ENCODE peak calls at places on chromosomes 11 and 22, in four cellular contexts. One of them, this sample, is unnamed.

GRCh38 chr22:35397095-35397904 is 2.6 kb upstream of the MCM5 start:
- DNase-seq in astrocyte of the spinal cord: peak
- DNase-seq in gastrocnemius medialis: no peak
- DNase-seq in astrocyte of the cerebellum: peak
- DNase-seq in this sample: no peak

GRCh38 chr11:43393765-43394355 is 35.1 kb downstream of the TTC17 start:
- DNase-seq in gastrocnemius medialis: no peak
- DNase-seq in astrocyte of the cerebellum: no peak
- DNase-seq in astrocyte of the spinal cord: no peak
- DNase-seq in this sample: peak

GRCh38 chr22:39214383-39215069 is 30.3 kb downstream of the PDGFB start:
- DNase-seq in astrocyte of the spinal cord: peak
- DNase-seq in gastrocnemius medialis: no peak
- DNase-seq in astrocyte of the cerebellum: no peak
- DNase-seq in this sample: no peak

GRCh38 chr11:72523991-72524390 is 89.7 kb upstream of the CLPB start:
- DNase-seq in astrocyte of the spinal cord: no peak
- DNase-seq in astrocyte of the cerebellum: no peak
- DNase-seq in gastrocnemius medialis: no peak
- DNase-seq in this sample: no peak

GRCh38 chr11:1573847-1574255 is 1.8 kb upstream of the DUSP8 start:
- DNase-seq in gastrocnemius medialis: peak
- DNase-seq in astrocyte of the cerebellum: no peak
- DNase-seq in astrocyte of the spinal cord: no peak
- DNase-seq in this sample: no peak

GRCh38 chr11:2751523-2752203 is 51.9 kb upstream of the KCNQ1OT1 start:
- DNase-seq in astrocyte of the cerebellum: no peak
- DNase-seq in astrocyte of the spinal cord: no peak
- DNase-seq in gastrocnemius medialis: peak
- DNase-seq in this sample: no peak

GRCh38 chr11:119481667-119482400 is 58.9 kb upstream of the THY1 start:
- DNase-seq in gastrocnemius medialis: no peak
- DNase-seq in astrocyte of the cerebellum: no peak
- DNase-seq in astrocyte of the spinal cord: no peak
- DNase-seq in this sample: no peak

GRCh38 chr11:76236092-76237026 is 30.1 kb upstream of the WNT11 start:
- DNase-seq in astrocyte of the cerebellum: peak
- DNase-seq in astrocyte of the spinal cord: no peak
- DNase-seq in gastrocnemius medialis: no peak
- DNase-seq in this sample: peak

GRCh38 chr22:40385041-40385782 is 14.8 kb downstream of the SGSM3 start:
- DNase-seq in astrocyte of the cerebellum: no peak
- DNase-seq in gastrocnemius medialis: no peak
- DNase-seq in astrocyte of the spinal cord: no peak
- DNase-seq in this sample: no peak

GRCh38 chr22:29587938-29588699 is 7.2 kb upstream of the NIPSNAP1 start:
- DNase-seq in astrocyte of the spinal cord: peak
- DNase-seq in gastrocnemius medialis: no peak
- DNase-seq in astrocyte of the cerebellum: peak
- DNase-seq in this sample: peak

GRCh38 chr11:12642040-12642439 is 32.2 kb upstream of the TEAD1 start:
- DNase-seq in gastrocnemius medialis: no peak
- DNase-seq in astrocyte of the spinal cord: peak
- DNase-seq in astrocyte of the cerebellum: no peak
- DNase-seq in this sample: peak

GRCh38 chr11:113906038-113906437 is 1.4 kb downstream of the HTR3B start:
- DNase-seq in gastrocnemius medialis: no peak
- DNase-seq in astrocyte of the cerebellum: no peak
- DNase-seq in astrocyte of the spinal cord: peak
- DNase-seq in this sample: peak

GRCh38 chr22:25563757-25564319 is 637 bp upstream of the GRK3 start:
- DNase-seq in astrocyte of the cerebellum: no peak
- DNase-seq in gastrocnemius medialis: peak
- DNase-seq in astrocyte of the spinal cord: no peak
- DNase-seq in this sample: no peak

GRCh38 chr11:5690736-5691135 is 1.1 kb downstream of the TRIM22 start:
- DNase-seq in gastrocnemius medialis: no peak
- DNase-seq in astrocyte of the spinal cord: peak
- DNase-seq in astrocyte of the cerebellum: no peak
- DNase-seq in this sample: peak

GRCh38 chr11:73596547-73596946 is 1.4 kb downstream of the FAM168A start:
- DNase-seq in astrocyte of the spinal cord: no peak
- DNase-seq in astrocyte of the cerebellum: no peak
- DNase-seq in gastrocnemius medialis: no peak
- DNase-seq in this sample: no peak
- H3K4me3 ChIP-seq in astrocyte of the spinal cord: peak
- H3K4me3 ChIP-seq in astrocyte of the cerebellum: peak
- H3K4me3 ChIP-seq in gastrocnemius medialis: peak
- H3K4me3 ChIP-seq in this sample: peak

GRCh38 chr11:57477507-57478189 is 17.3 kb downstream of the RTN4RL2 start:
- DNase-seq in astrocyte of the spinal cord: no peak
- DNase-seq in gastrocnemius medialis: no peak
- DNase-seq in astrocyte of the cerebellum: no peak
- DNase-seq in this sample: no peak

GRCh38 chr11:57475191-57475590 is 14.9 kb downstream of the RTN4RL2 start:
- DNase-seq in gastrocnemius medialis: no peak
- DNase-seq in astrocyte of the spinal cord: no peak
- DNase-seq in astrocyte of the cerebellum: no peak
- DNase-seq in this sample: no peak

GRCh38 chr11:57475671-57476222 is 15.4 kb downstream of the RTN4RL2 start:
- DNase-seq in astrocyte of the cerebellum: no peak
- DNase-seq in astrocyte of the spinal cord: no peak
- DNase-seq in gastrocnemius medialis: no peak
- DNase-seq in this sample: no peak

GRCh38 chr11:57476223-57476882 is 16.0 kb downstream of the RTN4RL2 start:
- DNase-seq in astrocyte of the cerebellum: no peak
- DNase-seq in gastrocnemius medialis: peak
- DNase-seq in astrocyte of the spinal cord: no peak
- DNase-seq in this sample: no peak

DNA sequence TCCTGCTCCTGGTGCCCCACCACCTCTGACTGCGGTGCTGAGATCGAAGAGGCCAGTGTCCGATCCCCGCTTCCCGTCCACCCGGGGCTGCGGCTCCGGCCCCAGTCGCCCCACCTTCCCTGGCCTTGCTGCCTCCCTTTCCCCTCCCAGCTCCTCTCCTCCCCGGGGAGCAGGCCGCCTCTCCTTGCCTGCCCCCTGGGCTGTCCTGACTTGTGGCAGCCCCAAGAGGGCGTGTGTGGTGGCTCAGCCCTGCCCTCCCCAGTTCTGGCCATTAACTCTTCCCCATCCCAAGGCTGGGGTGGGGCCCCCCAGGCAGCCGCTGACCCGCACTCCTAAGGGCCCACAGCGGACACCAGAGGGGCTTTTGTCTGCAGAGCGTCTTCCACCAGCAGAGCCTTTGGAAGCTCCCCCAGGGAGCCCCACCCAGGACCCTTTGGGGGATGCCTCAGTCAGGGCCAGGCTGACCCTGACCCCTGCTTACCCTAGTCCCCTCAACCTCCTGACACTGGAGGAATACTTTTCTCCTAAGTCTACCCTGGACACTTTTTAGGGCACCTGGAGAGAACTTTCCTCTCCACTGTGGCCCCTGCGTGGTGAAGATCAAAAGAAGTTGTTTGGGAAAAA is 16.7 kb downstream of the RTN4RL2 start:
- DNase-seq in astrocyte of the spinal cord: no peak
- DNase-seq in gastrocnemius medialis: peak
- DNase-seq in astrocyte of the cerebellum: no peak
- DNase-seq in this sample: no peak
- TF ChIP-seq CTCF in astrocyte of the spinal cord: peak
- TF ChIP-seq CTCF in gastrocnemius medialis: peak
- TF ChIP-seq CTCF in astrocyte of the cerebellum: peak
- TF ChIP-seq CTCF in this sample: peak

DNA sequence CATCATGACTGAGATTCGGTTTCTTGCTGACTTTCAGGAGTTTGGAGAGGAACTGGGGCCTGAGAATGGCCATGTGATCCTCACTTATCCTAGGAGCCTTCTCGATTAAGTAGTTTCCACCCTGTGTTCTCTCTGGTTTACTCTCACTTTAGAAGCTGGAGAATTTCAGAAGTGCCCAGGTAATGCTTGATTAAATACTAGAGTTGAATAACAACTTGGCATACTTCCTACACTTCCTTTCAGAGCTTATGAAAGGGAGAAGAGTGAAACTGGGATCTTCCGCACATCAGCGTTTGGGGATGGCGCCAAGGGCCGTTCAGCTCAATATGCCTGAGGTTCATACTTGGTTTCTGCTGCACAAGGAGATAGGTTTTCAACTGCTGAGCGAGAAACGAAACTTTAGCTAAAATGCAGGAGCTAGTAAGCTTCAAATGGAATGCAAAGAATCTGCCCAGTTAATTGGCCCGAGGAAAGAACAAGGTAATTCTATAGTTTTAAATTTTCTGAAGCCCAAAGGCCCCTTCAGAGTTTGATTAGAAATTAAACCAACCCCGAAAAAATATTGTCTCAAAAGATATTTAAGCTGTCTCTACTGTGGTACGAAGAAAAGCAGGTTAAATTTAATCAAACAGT is 823 bp upstream of the MUC15 start:
- DNase-seq in gastrocnemius medialis: no peak
- DNase-seq in astrocyte of the spinal cord: no peak
- DNase-seq in astrocyte of the cerebellum: no peak
- DNase-seq in this sample: no peak
- H3K4me3 ChIP-seq in gastrocnemius medialis: no peak
- H3K4me3 ChIP-seq in astrocyte of the spinal cord: no peak
- H3K4me3 ChIP-seq in astrocyte of the cerebellum: no peak
- H3K4me3 ChIP-seq in this sample: no peak

GRCh38 chr11:65851083-65851579 is 6.8 kb downstream of the CFL1 start:
- DNase-seq in astrocyte of the cerebellum: no peak
- DNase-seq in gastrocnemius medialis: no peak
- DNase-seq in astrocyte of the spinal cord: no peak
- DNase-seq in this sample: no peak
- TF ChIP-seq CTCF in astrocyte of the cerebellum: peak
- TF ChIP-seq CTCF in gastrocnemius medialis: no peak
- TF ChIP-seq CTCF in astrocyte of the spinal cord: peak
- TF ChIP-seq CTCF in this sample: peak